ENCODE peak calls at places on chromosome 2, in four cellular contexts. L, C, T and D are unnamed samples.
A peak's percentile ranks its signal among the peaks of the same experiment; 100 is the strongest.

GRCh38 chr2:47429795-47430194 is 26.8 kb downstream of the MSH2 start:
- DNase-seq in L (no peak), C (no peak), T (no peak), D (peak; percentile 22)

GRCh38 chr2:86226069-86226468 is 26.8 kb downstream of the MRPL35 start:
- DNase-seq in L (no peak), C (no peak), T (no peak), D (no peak)

GRCh38 chr2:58788402-58788801 is 547.3 kb upstream of the FANCL start:
- DNase-seq in L (no peak), C (no peak), T (no peak), D (no peak)

GRCh38 chr2:38828460-38828859 is 47.3 kb downstream of the DHX57 start:
- DNase-seq in L (no peak), C (no peak), T (no peak), D (no peak)

GRCh38 chr2:258933-259332 is 4.9 kb downstream of the SH3YL1 start:
- DNase-seq in L (no peak), C (no peak), T (no peak), D (no peak)

GRCh38 chr2:219253753-219254589 is at the start of gene TUBA4A:
- DNase-seq in L (peak; percentile 58), C (peak; percentile 95), T (peak; percentile 89), D (peak; percentile 67)

GRCh38 chr2:5748941-5749731 is 57.0 kb downstream of the SOX11 start:
- DNase-seq in L (no peak), C (no peak), T (no peak), D (no peak)

GRCh38 chr2:167748536-167748935 is 498.9 kb downstream of the STK39 start:
- DNase-seq in L (no peak), C (no peak), T (no peak), D (no peak)

GRCh38 chr2:19839438-19839837 is 62.3 kb downstream of the TTC32 start:
- DNase-seq in L (no peak), C (no peak), T (peak; percentile 14), D (no peak)

GRCh38 chr2:233455006-233455405 is 100.7 kb downstream of the DGKD start:
- DNase-seq in L (no peak), C (no peak), T (no peak), D (no peak)

GRCh38 chr2:174492963-174493431 is 6.2 kb upstream of the GPR155 start:
- DNase-seq in L (no peak), C (no peak), T (no peak), D (no peak)

GRCh38 chr2:231941673-231942072 is 15.5 kb upstream of the NPPC start:
- DNase-seq in L (no peak), C (no peak), T (no peak), D (no peak)
- TF ChIP-seq JUN in L (no peak), C (no peak), T (no peak), D (no peak)

GRCh38 chr2:181459646-181460045 is 2.5 kb downstream of the ITGA4 start:
- DNase-seq in L (no peak), C (no peak), T (no peak), D (no peak)
- H3K9ac ChIP-seq in L (no peak overlapping the region), C (no peak overlapping the region), T (no peak overlapping the region), D (no peak overlapping the region)

DNA sequence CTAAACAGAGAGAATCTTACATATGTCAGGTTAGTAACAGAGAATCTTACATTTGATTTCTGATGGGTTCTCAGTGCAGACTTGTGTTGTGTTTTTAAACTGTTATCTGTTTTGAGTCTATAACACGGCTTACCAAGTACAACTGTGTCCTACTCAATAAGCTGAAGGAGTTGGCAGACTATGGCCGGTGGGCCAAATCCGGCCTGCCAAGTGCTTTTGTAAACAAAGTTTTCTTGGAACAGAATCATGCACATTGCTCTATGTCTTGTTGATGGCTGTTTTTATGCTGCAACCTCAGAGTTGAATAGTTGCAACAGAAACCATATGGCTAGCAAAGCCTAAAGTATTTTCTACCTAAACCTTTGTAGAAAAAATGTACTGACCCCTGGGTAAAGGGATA is 75.1 kb downstream of the CD8B2 start:
- DNase-seq in L (no peak), C (no peak), T (no peak), D (no peak)
- H2AFZ ChIP-seq in L (no peak overlapping the region), C (no peak overlapping the region), T (no peak overlapping the region), D (no peak overlapping the region)

DNA sequence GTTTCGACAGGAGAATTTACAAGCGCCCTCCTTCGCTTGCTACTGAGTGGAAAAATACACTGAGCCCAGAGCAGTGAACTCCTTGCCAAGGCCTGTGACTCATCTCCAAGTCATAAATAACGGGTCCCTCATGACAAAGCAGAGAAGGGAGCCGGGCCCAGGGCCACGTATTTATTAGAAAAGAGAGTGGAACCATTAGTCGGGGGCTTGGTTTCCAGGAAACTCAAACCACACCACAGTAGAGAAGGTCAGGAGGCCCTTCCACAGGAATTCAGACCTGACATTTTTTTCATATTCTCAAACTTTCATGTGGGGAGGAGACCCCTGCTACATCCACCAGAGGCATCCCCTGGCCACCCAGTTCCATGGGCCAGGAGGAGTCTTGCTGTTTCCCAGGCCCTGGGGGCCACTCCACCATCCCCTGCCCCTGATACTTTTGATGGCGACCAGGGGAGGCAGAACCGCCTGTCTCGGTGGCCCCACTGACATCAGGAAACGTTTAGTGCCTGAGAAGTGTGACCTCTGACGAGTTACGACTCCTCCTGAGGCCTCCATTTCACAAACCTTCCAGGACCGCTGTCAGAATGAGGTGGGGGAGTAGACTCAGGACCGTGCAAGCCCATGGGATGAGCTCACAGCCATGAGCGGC is 289.7 kb downstream of the DYSF start:
- DNase-seq in L (no peak), C (peak; percentile 58), T (no peak), D (peak; percentile 96)
- TF ChIP-seq JUN in L (no peak), C (peak; percentile 89), T (no peak), D (peak; percentile 88)

GRCh38 chr2:161122772-161123530 is 37.3 kb upstream of the TANK start:
- DNase-seq in L (peak; percentile 87), C (peak; percentile 29), T (no peak), D (peak; percentile 95)
- H3K9ac ChIP-seq in L (peak overlapping the region; percentile 18), C (no peak overlapping the region), T (no peak overlapping the region), D (peak overlapping the region; percentile 69)

DNA sequence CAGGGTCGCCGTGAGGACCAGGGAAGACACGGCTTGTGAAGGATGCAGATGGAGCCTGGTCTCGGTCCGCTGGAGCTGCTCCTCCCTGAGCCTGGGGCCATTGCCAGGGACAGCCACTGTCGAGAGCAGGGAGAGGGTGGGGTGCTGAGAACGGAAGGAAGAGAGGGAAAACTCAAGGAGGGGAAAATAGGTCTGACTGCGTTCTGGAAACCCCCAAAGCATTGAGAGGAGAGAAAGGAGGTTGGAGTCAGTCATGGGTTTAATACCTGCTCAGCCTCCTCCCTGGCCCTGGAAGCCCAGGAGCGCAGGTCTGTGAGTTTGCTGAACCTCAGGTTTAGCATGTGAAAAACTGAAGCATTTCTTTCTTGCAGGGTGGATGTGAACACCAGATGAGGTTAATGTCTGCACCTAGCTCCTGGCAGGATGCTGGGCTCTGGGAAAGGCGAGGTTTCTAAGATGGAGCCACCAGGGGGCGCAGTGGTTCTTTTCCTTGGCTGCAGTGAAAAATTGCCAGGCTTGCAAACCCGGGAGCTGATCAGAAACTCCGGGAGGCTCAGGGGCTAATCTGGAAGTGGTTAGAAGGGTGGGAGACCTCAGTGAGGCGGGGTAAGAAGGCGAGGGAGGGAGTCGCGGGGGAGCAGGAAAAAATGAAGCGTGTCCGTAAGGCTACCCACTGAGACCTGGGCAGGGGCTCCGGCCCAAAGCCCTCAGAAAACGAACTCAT is 33.6 kb upstream of the RNF149 start:
- DNase-seq in L (peak; percentile 70), C (peak; percentile 75), T (peak; percentile 97), D (peak; percentile 68)
- H2AFZ ChIP-seq in L (no peak overlapping the region), C (peak overlapping the region; percentile 28), T (peak overlapping the region; percentile 42), D (peak overlapping the region; percentile 39)